ENCODE peak calls at places on chromosomes 2 and 18, in ten cellular contexts. Q is stomach, S is tibial artery, H is endothelial cell, D is upper lobe of right lung, N is GM12865, U is cardiac fibroblast, P is cardiac muscle cell, C is hepatocyte, G is NB4. R is an unnamed sample.

GRCh38 chr2:127051116-127051779 is 55.7 kb downstream of the BIN1 start:
- DNase-seq in H (no peak), P (no peak), S (no peak), G (no peak), D (peak; percentile 61), C (no peak), Q (no peak), U (no peak), N (no peak), R (no peak)

GRCh38 chr2:69893684-69894481 is at the start of gene SNRNP27:
- DNase-seq in U (peak; percentile 88), N (peak; percentile 89), H (peak; percentile 65), G (peak; percentile 88), C (peak; percentile 86), S (peak; percentile 85), D (peak; percentile 86), P (peak; percentile 79), Q (peak; percentile 79), R (peak; percentile 84)

GRCh38 chr2:63544017-63544627 is 44.2 kb downstream of the WDPCP start:
- DNase-seq in N (peak; percentile 17), C (no peak), P (peak; percentile 20), H (no peak), Q (no peak), G (peak; percentile 45), S (no peak), D (no peak), U (peak; percentile 28), R (no peak)

GRCh38 chr2:126975671-126976655 is 77.3 kb downstream of the TEX51 start:
- DNase-seq in C (no peak), G (no peak), N (no peak), Q (no peak), D (no peak), H (no peak), P (no peak), U (peak; percentile 39), S (no peak), R (no peak)

GRCh38 chr2:28336993-28337627 is 55.5 kb upstream of the FOSL2 start:
- DNase-seq in C (no peak), G (no peak), H (no peak), S (peak; percentile 63), N (no peak), U (no peak), D (peak; percentile 60), P (no peak), Q (no peak), R (no peak)

GRCh38 chr2:102126169-102126568 is 16.4 kb upstream of the IL1R1 start:
- DNase-seq in Q (no peak), H (no peak), D (no peak), U (peak; percentile 24), G (peak; percentile 34), S (no peak), N (no peak), P (no peak), C (no peak), R (no peak)

GRCh38 chr18:77650799-77651385 is 401.2 kb downstream of the GALR1 start:
- DNase-seq in D (peak; percentile 86), N (peak; percentile 64), S (no peak), Q (peak; percentile 57), C (peak; percentile 88), G (peak; percentile 76), P (peak; percentile 81), H (peak; percentile 95), U (peak; percentile 63), R (peak; percentile 76)

GRCh38 chr2:236636714-236637485 is 67.3 kb downstream of the ACKR3 start:
- DNase-seq in Q (no peak), C (no peak), H (no peak), S (peak; percentile 54), G (no peak), N (no peak), U (no peak), D (peak; percentile 19), P (no peak), R (peak; percentile 6)

GRCh38 chr2:64534363-64534762 is 10.2 kb downstream of the AFTPH start:
- DNase-seq in C (no peak), D (no peak), Q (no peak), H (no peak), U (no peak), G (peak; percentile 32), P (no peak), S (no peak), N (peak; percentile 69), R (no peak)

GRCh38 chr2:85583667-85584353 is 421 bp upstream of the VAMP5 start:
- DNase-seq in P (no peak), C (no peak), D (no peak), S (no peak), H (no peak), G (no peak), Q (no peak), U (no peak), N (peak; percentile 74), R (no peak)

GRCh38 chr2:236505071-236505470 is 64.6 kb upstream of the ACKR3 start:
- DNase-seq in N (no peak), H (no peak), P (no peak), G (no peak), U (peak; percentile 62), S (no peak), C (no peak), Q (no peak), D (no peak), R (no peak)

GRCh38 chr2:138023298-138023697 is 59.0 kb downstream of the HNMT start:
- DNase-seq in Q (no peak), D (no peak), U (no peak), C (no peak), N (no peak), H (no peak), S (no peak), P (no peak), G (no peak), R (no peak)

GRCh38 chr2:105517814-105518705 is 119.2 kb upstream of the FHL2 start:
- DNase-seq in D (peak; percentile 68), Q (peak; percentile 96), U (peak; percentile 91), P (no peak), C (no peak), H (no peak), S (peak; percentile 91), G (no peak), N (no peak), R (peak; percentile 68)
- TF ChIP-seq CTCF in D (no peak), Q (no peak), U (no peak), P (no peak), C (no peak), H (no peak), S (no peak), G (no peak), N (no peak), R (no peak)

DNA sequence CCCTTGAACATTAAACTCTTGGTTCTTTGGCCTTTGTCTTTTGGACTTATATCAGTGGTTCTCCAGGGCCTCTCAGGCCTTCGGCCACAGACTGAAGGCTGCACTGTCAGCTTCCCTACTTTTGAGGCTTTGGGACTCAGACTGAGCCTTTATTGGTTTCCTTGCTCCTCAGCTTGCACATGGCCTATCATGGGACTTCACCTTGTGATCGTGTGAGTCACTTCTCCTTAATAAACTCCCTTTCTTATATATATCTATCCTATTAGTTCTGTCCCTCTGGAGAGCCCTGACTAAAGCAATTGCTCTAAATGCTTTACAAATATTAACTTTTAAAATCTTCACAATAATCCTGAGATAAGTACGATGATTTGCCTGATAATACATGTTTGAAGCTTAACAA is 353.6 kb upstream of the TRIB2 start:
- DNase-seq in N (no peak), U (no peak), P (no peak), G (no peak), H (no peak), D (no peak), C (peak; percentile 9), S (no peak), Q (no peak), R (no peak)
- TF ChIP-seq CTCF in N (no peak), U (no peak), P (no peak), G (no peak), H (no peak), D (no peak), C (no peak), S (no peak), Q (no peak), R (no peak)

DNA sequence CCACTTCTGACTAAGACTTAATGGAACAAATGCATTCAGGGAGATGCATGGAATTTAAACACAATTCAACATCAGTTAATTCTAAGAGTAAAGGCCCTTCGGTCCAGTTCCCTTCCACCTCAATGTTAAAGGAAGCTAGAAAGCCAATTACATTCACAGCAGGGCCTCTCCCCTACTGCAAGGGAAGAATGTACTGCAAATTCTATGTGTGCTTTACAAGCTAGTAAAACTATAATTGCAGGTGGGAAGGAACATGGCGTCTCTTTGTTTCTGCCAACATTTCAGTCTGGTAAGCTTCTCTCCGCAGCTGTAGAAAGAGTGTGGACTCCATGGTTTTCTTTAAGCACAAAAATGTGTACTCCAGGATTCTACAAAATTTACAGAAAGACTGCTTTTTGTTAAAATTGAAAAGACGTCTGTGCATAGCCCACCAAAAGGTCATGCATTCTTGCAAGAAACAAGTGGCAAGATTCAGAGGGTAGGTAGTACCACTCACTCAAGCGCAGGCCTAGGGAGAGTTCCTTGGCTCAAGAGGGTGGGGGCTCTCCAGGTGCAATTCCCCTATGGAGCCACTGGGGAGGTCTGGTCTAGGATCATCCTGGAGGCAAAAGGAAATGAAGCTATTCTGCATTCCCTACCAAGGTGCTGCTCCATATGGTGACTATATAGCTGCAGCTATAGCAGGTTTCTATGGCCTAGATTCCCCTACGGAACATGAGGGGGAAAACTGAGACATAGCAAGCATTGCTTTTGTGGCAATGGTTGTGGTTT is 127.0 kb upstream of the FZD5 start:
- DNase-seq in C (no peak), U (no peak), S (no peak), G (no peak), D (no peak), N (no peak), P (no peak), H (peak; percentile 10), Q (no peak), R (no peak)
- TF ChIP-seq CTCF in C (no peak), U (peak; percentile 13), S (peak; percentile 9), G (peak; percentile 4), D (no peak), N (peak; percentile 5), P (no peak), H (no peak), Q (no peak), R (no peak)

DNA sequence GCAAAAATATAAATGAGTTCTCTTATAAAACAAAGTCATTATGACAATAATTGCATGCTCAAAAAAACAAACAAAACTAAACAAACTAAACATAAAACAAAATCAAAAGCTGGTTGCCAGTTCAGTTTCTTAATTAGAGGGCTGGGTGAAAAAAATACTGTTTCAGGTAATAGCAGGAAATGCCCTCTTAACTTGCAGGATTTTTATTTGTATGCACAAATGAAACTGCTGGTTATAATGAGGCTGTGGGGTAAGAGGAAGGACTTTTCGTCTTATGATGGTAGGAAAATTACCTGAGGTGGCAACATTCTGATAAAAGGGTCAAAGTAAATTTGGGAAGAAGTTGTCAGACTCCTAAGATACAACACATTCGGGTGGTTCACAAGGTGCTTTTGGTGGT is 21.5 kb upstream of the CDKL4 start:
- DNase-seq in P (no peak), C (no peak), U (no peak), G (no peak), H (no peak), S (no peak), D (no peak), Q (no peak), N (peak; percentile 29), R (no peak)
- TF ChIP-seq CTCF in P (no peak), C (no peak), U (no peak), G (no peak), H (no peak), S (no peak), D (no peak), Q (no peak), N (no peak), R (no peak)

R was measured in testis.